ENCODE peak calls at places on chromosome 9, in six cellular contexts. One of them, this sample, is unnamed.

GRCh38 chr9:132806723-132807421 is 71.2 kb downstream of the AK8 start:
- DNase-seq in HepG2: no peak
- DNase-seq in K562: no peak
- DNase-seq in NT2/D1: peak
- DNase-seq in GM12878: no peak
- DNase-seq in HCT116: no peak
- DNase-seq in this sample: peak

GRCh38 chr9:134858051-134858841 is 22.4 kb upstream of the FCN2 start:
- DNase-seq in HepG2: no peak
- DNase-seq in HCT116: no peak
- DNase-seq in GM12878: peak
- DNase-seq in K562: no peak
- DNase-seq in NT2/D1: no peak
- DNase-seq in this sample: no peak

GRCh38 chr9:134841180-134841904 is 39.3 kb upstream of the FCN2 start:
- DNase-seq in K562: no peak
- DNase-seq in HCT116: no peak
- DNase-seq in NT2/D1: no peak
- DNase-seq in HepG2: no peak
- DNase-seq in GM12878: no peak
- DNase-seq in this sample: no peak

GRCh38 chr9:34514816-34515215 is 8.0 kb downstream of the ENHO start:
- DNase-seq in HCT116: no peak
- DNase-seq in NT2/D1: no peak
- DNase-seq in K562: no peak
- DNase-seq in GM12878: no peak
- DNase-seq in HepG2: no peak
- DNase-seq in this sample: no peak

GRCh38 chr9:129162901-129163670 is 15.0 kb downstream of the IER5L start:
- DNase-seq in HCT116: no peak
- DNase-seq in K562: no peak
- DNase-seq in GM12878: no peak
- DNase-seq in HepG2: no peak
- DNase-seq in NT2/D1: no peak
- DNase-seq in this sample: no peak

GRCh38 chr9:136694163-136694864 is 7.1 kb upstream of the AGPAT2 start:
- DNase-seq in HCT116: peak
- DNase-seq in K562: peak
- DNase-seq in NT2/D1: no peak
- DNase-seq in GM12878: no peak
- DNase-seq in HepG2: peak
- DNase-seq in this sample: no peak

GRCh38 chr9:23492126-23493002 is 333.7 kb downstream of the ELAVL2 start:
- DNase-seq in K562: no peak
- DNase-seq in GM12878: no peak
- DNase-seq in HepG2: peak
- DNase-seq in NT2/D1: peak
- DNase-seq in HCT116: no peak
- DNase-seq in this sample: no peak

GRCh38 chr9:126303488-126303887 is 23.1 kb upstream of the MVB12B start:
- DNase-seq in NT2/D1: no peak
- DNase-seq in GM12878: no peak
- DNase-seq in K562: no peak
- DNase-seq in HepG2: peak
- DNase-seq in HCT116: no peak
- DNase-seq in this sample: no peak

GRCh38 chr9:8419871-8420270 is 620.3 kb upstream of the DMAC1 start:
- DNase-seq in GM12878: no peak
- DNase-seq in HepG2: no peak
- DNase-seq in K562: no peak
- DNase-seq in NT2/D1: no peak
- DNase-seq in HCT116: no peak
- DNase-seq in this sample: no peak

GRCh38 chr9:93670208-93671029 is 94.0 kb downstream of the PHF2 start:
- DNase-seq in GM12878: no peak
- DNase-seq in NT2/D1: no peak
- DNase-seq in HCT116: no peak
- DNase-seq in K562: no peak
- DNase-seq in HepG2: no peak
- DNase-seq in this sample: no peak

GRCh38 chr9:132880311-132880661 is 1.6 kb downstream of the SPACA9 start:
- DNase-seq in K562: no peak
- DNase-seq in GM12878: no peak
- DNase-seq in HepG2: no peak
- DNase-seq in NT2/D1: no peak
- DNase-seq in HCT116: no peak
- DNase-seq in this sample: no peak

GRCh38 chr9:130208600-130209347 is 36.6 kb downstream of the NCS1 start:
- DNase-seq in HepG2: no peak
- DNase-seq in GM12878: no peak
- DNase-seq in NT2/D1: no peak
- DNase-seq in K562: peak
- DNase-seq in HCT116: no peak
- DNase-seq in this sample: no peak

GRCh38 chr9:98117984-98118639 is 910 bp downstream of the TRIM14 start:
- DNase-seq in HCT116: peak
- DNase-seq in GM12878: no peak
- DNase-seq in K562: peak
- DNase-seq in NT2/D1: no peak
- DNase-seq in HepG2: peak
- DNase-seq in this sample: no peak

GRCh38 chr9:136693490-136694162 is 6.4 kb upstream of the AGPAT2 start:
- DNase-seq in K562: peak
- DNase-seq in GM12878: no peak
- DNase-seq in HepG2: peak
- DNase-seq in HCT116: peak
- DNase-seq in NT2/D1: no peak
- DNase-seq in this sample: no peak

GRCh38 chr9:92048924-92049625 is 66.1 kb downstream of the SPTLC1 start:
- DNase-seq in HCT116: no peak
- DNase-seq in HepG2: no peak
- DNase-seq in GM12878: no peak
- DNase-seq in NT2/D1: no peak
- DNase-seq in K562: no peak
- DNase-seq in this sample: no peak

GRCh38 chr9:92141144-92142129 is 26.2 kb upstream of the SPTLC1 start:
- DNase-seq in K562: peak
- DNase-seq in HepG2: no peak
- DNase-seq in HCT116: no peak
- DNase-seq in GM12878: no peak
- DNase-seq in NT2/D1: no peak
- DNase-seq in this sample: no peak

GRCh38 chr9:104854613-104855012 is 73.3 kb downstream of the ABCA1 start:
- DNase-seq in GM12878: no peak
- DNase-seq in NT2/D1: no peak
- DNase-seq in K562: no peak
- DNase-seq in HCT116: no peak
- DNase-seq in HepG2: peak
- DNase-seq in this sample: no peak

GRCh38 chr9:38443181-38443580 is 18.9 kb upstream of the IGFBPL1 start:
- DNase-seq in NT2/D1: no peak
- DNase-seq in GM12878: no peak
- DNase-seq in K562: no peak
- DNase-seq in HepG2: peak
- DNase-seq in HCT116: no peak
- DNase-seq in this sample: no peak

GRCh38 chr9:31390352-31391025 is 994.0 kb upstream of the ACO1 start:
- DNase-seq in NT2/D1: no peak
- DNase-seq in HCT116: no peak
- DNase-seq in HepG2: no peak
- DNase-seq in GM12878: no peak
- DNase-seq in K562: no peak
- DNase-seq in this sample: no peak

GRCh38 chr9:25025686-25026085 is 480.0 kb upstream of the IZUMO3 start:
- DNase-seq in HCT116: no peak
- DNase-seq in HepG2: no peak
- DNase-seq in NT2/D1: no peak
- DNase-seq in GM12878: no peak
- DNase-seq in K562: no peak
- DNase-seq in this sample: no peak

GRCh38 chr9:92170848-92171247 is 55.6 kb upstream of the SPTLC1 start:
- DNase-seq in K562: peak
- DNase-seq in HepG2: no peak
- DNase-seq in GM12878: no peak
- DNase-seq in NT2/D1: no peak
- DNase-seq in HCT116: no peak
- DNase-seq in this sample: no peak

GRCh38 chr9:127451681-127452480 is 571 bp downstream of the LRSAM1 start:
- DNase-seq in K562: peak
- DNase-seq in GM12878: peak
- DNase-seq in HepG2: no peak
- DNase-seq in NT2/D1: no peak
- DNase-seq in HCT116: no peak
- DNase-seq in this sample: peak

GRCh38 chr9:90025816-90026215 is 421.0 kb downstream of the GADD45G start:
- DNase-seq in GM12878: no peak
- DNase-seq in HepG2: no peak
- DNase-seq in K562: no peak
- DNase-seq in HCT116: no peak
- DNase-seq in NT2/D1: no peak
- DNase-seq in this sample: no peak

GRCh38 chr9:129072171-129072570 is 8.7 kb upstream of the DOLPP1 start:
- DNase-seq in K562: no peak
- DNase-seq in NT2/D1: no peak
- DNase-seq in GM12878: no peak
- DNase-seq in HCT116: no peak
- DNase-seq in HepG2: no peak
- DNase-seq in this sample: no peak

GRCh38 chr9:13274901-13275641 is 4.4 kb downstream of the MPDZ start:
- DNase-seq in NT2/D1: no peak
- DNase-seq in HepG2: no peak
- DNase-seq in GM12878: no peak
- DNase-seq in K562: no peak
- DNase-seq in HCT116: no peak
- DNase-seq in this sample: no peak
- TF ChIP-seq ZNF274 in NT2/D1: no peak
- TF ChIP-seq ZNF274 in HepG2: no peak
- TF ChIP-seq ZNF274 in GM12878: no peak
- TF ChIP-seq ZNF274 in K562: no peak
- TF ChIP-seq ZNF274 in HCT116: no peak
- TF ChIP-seq ZNF274 in this sample: no peak

GRCh38 chr9:110140276-110140675 is 67.7 kb downstream of the C9orf152 start:
- DNase-seq in HepG2: no peak
- DNase-seq in NT2/D1: no peak
- DNase-seq in HCT116: no peak
- DNase-seq in GM12878: no peak
- DNase-seq in K562: no peak
- DNase-seq in this sample: no peak

GRCh38 chr9:110142868-110143866 is 64.8 kb downstream of the C9orf152 start:
- DNase-seq in HepG2: no peak
- DNase-seq in K562: no peak
- DNase-seq in GM12878: no peak
- DNase-seq in NT2/D1: no peak
- DNase-seq in HCT116: no peak
- DNase-seq in this sample: no peak

GRCh38 chr9:110143969-110144545 is 63.9 kb downstream of the C9orf152 start:
- DNase-seq in K562: no peak
- DNase-seq in NT2/D1: no peak
- DNase-seq in GM12878: no peak
- DNase-seq in HepG2: no peak
- DNase-seq in HCT116: no peak
- DNase-seq in this sample: no peak

GRCh38 chr9:110142253-110142652 is 65.7 kb downstream of the C9orf152 start:
- DNase-seq in HCT116: no peak
- DNase-seq in HepG2: no peak
- DNase-seq in GM12878: no peak
- DNase-seq in K562: no peak
- DNase-seq in NT2/D1: no peak
- DNase-seq in this sample: no peak

DNA sequence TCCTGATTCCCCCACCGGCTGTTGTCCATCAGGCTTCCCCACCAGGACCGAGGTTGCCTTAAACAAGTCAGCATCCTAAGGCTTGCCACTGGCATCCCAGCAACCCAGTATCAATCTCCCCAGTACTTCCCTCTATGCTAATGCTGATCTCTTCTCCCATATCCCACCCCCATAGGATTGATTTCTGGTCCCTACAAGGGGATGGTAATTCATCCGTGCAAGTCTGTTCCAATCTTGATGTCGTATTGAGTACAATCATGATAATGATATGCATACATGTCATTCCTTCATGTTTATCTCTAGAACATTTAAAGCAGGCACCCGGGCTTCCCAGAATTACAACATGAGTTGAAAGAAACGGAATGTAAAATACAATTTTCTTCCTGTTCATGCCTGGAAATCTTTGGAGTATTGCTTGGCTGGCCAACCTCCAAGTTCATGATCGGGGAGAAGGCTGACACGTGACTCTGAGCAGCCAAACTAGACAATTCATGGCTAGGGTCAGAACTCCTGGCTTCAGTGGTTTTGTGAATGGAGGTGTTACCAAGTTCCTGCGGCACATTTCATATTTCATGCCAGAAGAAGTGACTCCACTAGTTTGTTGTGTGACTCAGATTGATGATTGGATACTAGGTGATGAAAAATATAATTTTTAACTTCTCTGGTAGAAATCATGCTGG is 66.7 kb downstream of the C9orf152 start:
- DNase-seq in GM12878: no peak
- DNase-seq in K562: no peak
- DNase-seq in HepG2: no peak
- DNase-seq in HCT116: no peak
- DNase-seq in NT2/D1: no peak
- DNase-seq in this sample: no peak
- TF ChIP-seq ZNF274 in GM12878: no peak
- TF ChIP-seq ZNF274 in K562: no peak
- TF ChIP-seq ZNF274 in HepG2: no peak
- TF ChIP-seq ZNF274 in HCT116: no peak
- TF ChIP-seq ZNF274 in NT2/D1: no peak
- TF ChIP-seq ZNF274 in this sample: no peak

GRCh38 chr9:6873862-6874261 is 116.1 kb downstream of the KDM4C start:
- DNase-seq in HCT116: no peak
- DNase-seq in NT2/D1: no peak
- DNase-seq in K562: no peak
- DNase-seq in HepG2: no peak
- DNase-seq in GM12878: no peak
- DNase-seq in this sample: no peak
- TF ChIP-seq ZNF274 in HCT116: no peak
- TF ChIP-seq ZNF274 in NT2/D1: no peak
- TF ChIP-seq ZNF274 in K562: no peak
- TF ChIP-seq ZNF274 in HepG2: no peak
- TF ChIP-seq ZNF274 in GM12878: no peak
- TF ChIP-seq ZNF274 in this sample: no peak

DNA sequence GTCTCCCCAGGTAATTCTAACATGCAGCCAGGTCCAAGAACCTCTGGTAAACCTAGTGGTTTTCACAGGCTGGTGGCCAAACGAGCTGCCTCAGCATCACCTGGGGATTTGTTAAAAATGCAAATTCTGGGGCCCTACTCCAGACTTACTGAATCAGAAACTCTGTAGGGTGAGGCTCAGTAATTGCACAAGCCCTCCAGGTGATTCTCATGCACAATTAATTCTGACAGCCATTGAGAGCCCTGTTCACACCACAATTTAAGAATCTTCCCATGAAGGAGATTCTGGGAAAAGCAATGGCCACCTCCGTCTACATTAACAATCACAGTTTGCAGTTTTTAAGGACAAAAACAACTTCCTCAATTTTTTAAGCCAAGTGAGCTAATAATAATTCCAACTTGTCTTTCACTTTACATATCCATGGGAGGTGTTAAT is 70.2 kb downstream of the GLDC start:
- DNase-seq in NT2/D1: no peak
- DNase-seq in HepG2: no peak
- DNase-seq in HCT116: no peak
- DNase-seq in K562: no peak
- DNase-seq in GM12878: peak
- DNase-seq in this sample: no peak
- TF ChIP-seq ZNF274 in NT2/D1: no peak
- TF ChIP-seq ZNF274 in HepG2: no peak
- TF ChIP-seq ZNF274 in HCT116: no peak
- TF ChIP-seq ZNF274 in K562: no peak
- TF ChIP-seq ZNF274 in GM12878: no peak
- TF ChIP-seq ZNF274 in this sample: no peak